ENCODE peak calls at places on chromosomes 2 and 18, in seven cellular contexts. O is colonic mucosa; R is coronary artery; L is GM06990; U is AG04450; I is CD8-positive, alpha-beta T cell; N is GM23338. V is an unnamed sample.

GRCh38 chr2:112636605-112637288 is 9.0 kb upstream of the SLC20A1 start:
- DNase-seq in O (no peak), R (no peak), L (peak), U (no peak), I (no peak), N (no peak), V (no peak)

GRCh38 chr18:56756971-56757370 is 105.8 kb downstream of the WDR7 start:
- DNase-seq in O (no peak), R (no peak), L (no peak), U (no peak), I (no peak), N (no peak), V (no peak)

GRCh38 chr2:111100765-111101162 is 19.9 kb upstream of the BCL2L11 start:
- DNase-seq in O (no peak), R (no peak), L (peak), U (no peak), I (no peak), N (peak), V (peak)

GRCh38 chr2:37091873-37092272 is 7.6 kb downstream of the GPATCH11 start:
- DNase-seq in O (no peak), R (no peak), L (peak), U (no peak), I (no peak), N (no peak), V (no peak)

GRCh38 chr2:45960057-45960863 is 308.8 kb downstream of the PRKCE start:
- DNase-seq in O (peak), R (no peak), L (no peak), U (no peak), I (no peak), N (no peak), V (no peak)

GRCh38 chr2:176830362-176830761 is 382.2 kb upstream of the HNRNPA3 start:
- DNase-seq in O (no peak), R (no peak), L (no peak), U (no peak), I (no peak), N (peak), V (no peak)

GRCh38 chr2:207143474-207144190 is 22.1 kb downstream of the KLF7 start:
- DNase-seq in O (peak), R (peak), L (peak), U (no peak), I (peak), N (peak), V (no peak)

GRCh38 chr2:170573660-170574059 is 141.5 kb upstream of the SP5 start:
- DNase-seq in O (no peak), R (no peak), L (no peak), U (no peak), I (no peak), N (no peak), V (no peak)

GRCh38 chr2:7899923-7900322 is 781.9 kb upstream of the ID2 start:
- DNase-seq in O (no peak), R (no peak), L (no peak), U (no peak), I (no peak), N (peak), V (no peak)

GRCh38 chr2:187689372-187689771 is 135.1 kb upstream of the TFPI start:
- DNase-seq in O (no peak), R (no peak), L (no peak), U (no peak), I (no peak), N (no peak), V (no peak)

GRCh38 chr2:216562689-216563435 is 64.2 kb downstream of the RPL37A start:
- DNase-seq in O (no peak), R (no peak), L (no peak), U (no peak), I (no peak), N (peak), V (no peak)

GRCh38 chr18:959854-960253 is 55.2 kb downstream of the ADCYAP1 start:
- DNase-seq in O (no peak), R (no peak), L (no peak), U (no peak), I (no peak), N (no peak), V (no peak)

GRCh38 chr2:20542269-20542668 is 95.4 kb downstream of the RHOB start:
- DNase-seq in O (no peak), R (no peak), L (no peak), U (no peak), I (no peak), N (no peak), V (no peak)

DNA sequence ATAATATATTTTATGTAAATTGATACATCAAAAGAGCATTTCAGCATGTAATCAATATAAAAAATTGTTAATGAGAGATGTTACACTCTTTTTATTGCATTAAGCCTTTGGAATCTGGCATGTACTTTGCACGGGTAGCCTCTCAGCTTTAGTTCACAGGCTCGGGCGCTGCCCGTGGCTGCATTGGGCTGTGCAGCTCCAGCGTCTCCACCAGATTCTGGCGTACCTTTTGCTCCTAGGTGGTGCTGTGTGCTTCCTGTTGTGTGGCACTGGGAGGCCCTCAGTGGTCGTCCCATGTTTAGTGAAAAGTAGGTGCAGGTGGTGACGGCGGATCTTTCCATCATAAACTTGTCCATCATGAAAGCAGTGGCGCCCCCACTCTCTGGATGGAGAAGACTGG is 24.4 kb downstream of the LRRFIP1 start:
- DNase-seq in O (no peak), R (no peak), L (no peak), U (no peak), I (no peak), N (no peak), V (no peak)
- TF ChIP-seq CTCF in O (no peak), R (no peak), L (no peak), U (no peak), I (no peak), N (peak), V (no peak)

GRCh38 chr18:13222371-13223281 is 4.1 kb downstream of the LDLRAD4 start:
- DNase-seq in O (peak), R (peak), L (no peak), U (peak), I (no peak), N (no peak), V (no peak)
- H3K4me3 ChIP-seq in O (no peak), R (peak), L (no peak), U (no peak), I (no peak), N (no peak), V (no peak)

GRCh38 chr18:36662000-36662399 is 166.8 kb downstream of the TPGS2 start:
- DNase-seq in O (no peak), R (no peak), L (no peak), U (no peak), I (no peak), N (peak), V (no peak)
- TF ChIP-seq CTCF in O (no peak), R (no peak), L (peak), U (peak), I (no peak), N (peak), V (peak)

GRCh38 chr18:59916746-59917145 is 16.9 kb downstream of the PMAIP1 start:
- DNase-seq in O (no peak), R (no peak), L (no peak), U (no peak), I (no peak), N (no peak), V (no peak)

GRCh38 chr18:59917422-59917821 is 17.6 kb downstream of the PMAIP1 start:
- DNase-seq in O (no peak), R (no peak), L (no peak), U (no peak), I (no peak), N (peak), V (no peak)

GRCh38 chr18:59921384-59921891 is 21.6 kb downstream of the PMAIP1 start:
- DNase-seq in O (no peak), R (no peak), L (peak), U (no peak), I (peak), N (no peak), V (no peak)

GRCh38 chr18:59918320-59918755 is 18.5 kb downstream of the PMAIP1 start:
- DNase-seq in O (peak), R (no peak), L (peak), U (no peak), I (no peak), N (no peak), V (no peak)

GRCh38 chr18:59919026-59919425 is 19.2 kb downstream of the PMAIP1 start:
- DNase-seq in O (no peak), R (no peak), L (no peak), U (no peak), I (no peak), N (no peak), V (no peak)
- H3K4me3 ChIP-seq in O (no peak), R (no peak), L (no peak), U (no peak), I (no peak), N (no peak), V (no peak)

GRCh38 chr2:199407421-199407820 is 50.3 kb downstream of the SATB2 start:
- DNase-seq in O (no peak), R (no peak), L (no peak), U (no peak), I (no peak), N (no peak), V (no peak)

GRCh38 chr2:199409705-199410104 is 48.0 kb downstream of the SATB2 start:
- DNase-seq in O (no peak), R (no peak), L (no peak), U (no peak), I (no peak), N (no peak), V (no peak)

GRCh38 chr2:199404841-199405240 is 52.9 kb downstream of the SATB2 start:
- DNase-seq in O (no peak), R (no peak), L (no peak), U (no peak), I (no peak), N (no peak), V (peak)

GRCh38 chr2:199410130-199410529 is 47.6 kb downstream of the SATB2 start:
- DNase-seq in O (no peak), R (no peak), L (no peak), U (no peak), I (no peak), N (no peak), V (no peak)

DNA sequence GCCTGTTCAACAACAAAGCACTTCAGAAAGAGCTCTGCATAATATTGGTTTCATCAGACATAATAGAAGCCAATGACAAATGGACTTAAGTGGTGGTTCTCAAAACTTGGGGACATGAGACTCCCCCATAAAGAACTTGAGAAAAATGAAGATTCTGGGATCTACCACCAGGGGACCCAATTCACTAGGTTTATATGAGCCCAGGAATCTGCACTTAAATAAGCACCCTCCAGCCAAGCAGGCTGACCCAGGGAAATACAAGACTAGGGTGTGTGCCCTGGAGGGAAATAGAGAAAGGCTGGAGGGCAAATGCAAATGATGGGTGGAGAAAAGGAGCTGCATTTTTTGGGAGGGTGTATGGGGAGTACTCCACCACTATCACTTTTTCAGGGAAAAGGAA is 52.5 kb downstream of the SATB2 start:
- DNase-seq in O (no peak), R (no peak), L (no peak), U (no peak), I (no peak), N (peak), V (no peak)
- TF ChIP-seq CTCF in O (peak), R (no peak), L (peak), U (peak), I (no peak), N (peak), V (peak)

GRCh38 chr2:222318026-222318711 is 19.4 kb upstream of the PAX3 start:
- DNase-seq in O (peak), R (no peak), L (peak), U (peak), I (no peak), N (peak), V (peak)
- H3K4me3 ChIP-seq in O (peak), R (peak), L (peak), U (peak), I (no peak), N (peak), V (peak)